ENCODE peak calls at places on chromosomes 16 and 17, in four cellular contexts. F is BE2C, Z is gastrocnemius medialis, U is astrocyte. H is an unnamed sample. For H3K36me3, the result is how much of the 10 kb centered on the place peaks cover.

GRCh38 chr16:77732241-77732946 is 10.1 kb downstream of the NUDT7 start:
- DNase-seq in F (no peak), Z (no peak), U (peak), H (no peak)

GRCh38 chr17:38602453-38602852 is 3.3 kb downstream of the SRCIN1 start:
- DNase-seq in F (no peak), Z (no peak), U (no peak), H (no peak)

GRCh38 chr16:82735176-82735575 is 108.4 kb downstream of the CDH13 start:
- DNase-seq in F (no peak), Z (peak), U (no peak), H (no peak)

GRCh38 chr17:72150632-72151460 is 30.0 kb downstream of the SOX9 start:
- DNase-seq in F (no peak), Z (no peak), U (peak), H (no peak)

GRCh38 chr16:67431077-67431804 is at the start of gene HSD11B2:
- DNase-seq in F (peak), Z (no peak), U (peak), H (no peak)

GRCh38 chr16:10070591-10070990 is 111.6 kb downstream of the GRIN2A start:
- DNase-seq in F (no peak), Z (no peak), U (no peak), H (no peak)

GRCh38 chr17:12729086-12729485 is 60.2 kb upstream of the ARHGAP44 start:
- DNase-seq in F (no peak), Z (no peak), U (no peak), H (no peak)

GRCh38 chr16:67720236-67720635 is 1.1 kb upstream of the GFOD2 start:
- DNase-seq in F (no peak), Z (no peak), U (no peak), H (no peak)

GRCh38 chr16:70496513-70496912 is 26.8 kb downstream of the COG4 start:
- DNase-seq in F (no peak), Z (no peak), U (no peak), H (no peak)

GRCh38 chr17:73723317-73723716 is 79.1 kb upstream of the SDK2 start:
- DNase-seq in F (no peak), Z (no peak), U (no peak), H (no peak)

GRCh38 chr17:78805301-78805700 is 23.2 kb upstream of the CYTH1 start:
- DNase-seq in F (no peak), Z (no peak), U (no peak), H (no peak)

GRCh38 chr17:63693411-63694113 is 6.4 kb downstream of the LIMD2 start:
- DNase-seq in F (no peak), Z (no peak), U (no peak), H (no peak)

GRCh38 chr17:76848670-76849069 is 19.5 kb upstream of the MGAT5B start:
- DNase-seq in F (no peak), Z (no peak), U (no peak), H (no peak)

GRCh38 chr17:64741038-64741641 is 79.0 kb upstream of the SMURF2 start:
- DNase-seq in F (no peak), Z (no peak), U (peak), H (no peak)

GRCh38 chr16:30941600-30942420 is 7.1 kb upstream of the ORAI3 start:
- DNase-seq in F (peak), Z (peak), U (no peak), H (no peak)

GRCh38 chr17:81371910-81372760 is 23.1 kb upstream of the BAHCC1 start:
- DNase-seq in F (peak), Z (no peak), U (peak), H (no peak)

GRCh38 chr16:20774703-20775362 is 11.0 kb downstream of the ACSM3 start:
- DNase-seq in F (peak), Z (no peak), U (peak), H (no peak)

GRCh38 chr16:66427451-66427860 is 361 bp downstream of the BEAN1 start:
- DNase-seq in F (no peak), Z (no peak), U (no peak), H (no peak)

GRCh38 chr17:41678411-41678906 is 10.2 kb upstream of the EIF1 start:
- DNase-seq in F (no peak), Z (no peak), U (no peak), H (no peak)

GRCh38 chr16:25691519-25692091 is at the start of gene HS3ST4:
- DNase-seq in F (no peak), Z (no peak), U (no peak), H (no peak)

GRCh38 chr17:51510940-51511339 is 250.6 kb downstream of the UTP18 start:
- DNase-seq in F (no peak), Z (no peak), U (no peak), H (no peak)

GRCh38 chr17:29589524-29590260 is at the start of gene GIT1:
- DNase-seq in F (peak), Z (peak), U (peak), H (no peak)

GRCh38 chr17:1050246-1050995 is 53.5 kb downstream of the TIMM22 start:
- DNase-seq in F (no peak), Z (no peak), U (no peak), H (no peak)

GRCh38 chr17:43467981-43468541 is 15.7 kb upstream of the DHX8 start:
- DNase-seq in F (no peak), Z (no peak), U (peak), H (peak)

GRCh38 chr16:67006930-67007658 is 18.7 kb downstream of the CES4A start:
- DNase-seq in F (no peak), Z (no peak), U (no peak), H (no peak)

GRCh38 chr16:11254913-11255736 is 879 bp downstream of the SOCS1 start:
- DNase-seq in F (peak), Z (no peak), U (peak), H (peak)

GRCh38 chr17:51355314-51356083 is 95.2 kb downstream of the UTP18 start:
- DNase-seq in F (peak), Z (no peak), U (no peak), H (no peak)

GRCh38 chr16:14339694-14340093 is 268.6 kb downstream of the MRTFB start:
- DNase-seq in F (no peak), Z (no peak), U (no peak), H (no peak)

GRCh38 chr17:38658741-38659345 is 15.9 kb downstream of the EPOP start:
- DNase-seq in F (no peak), Z (no peak), U (no peak), H (no peak)

GRCh38 chr16:23362460-23363317 is 60.6 kb downstream of the SCNN1B start:
- DNase-seq in F (no peak), Z (peak), U (no peak), H (no peak)

GRCh38 chr17:22273308-22273707 is 581.0 kb downstream of the KCNJ18 start:
- DNase-seq in F (no peak), Z (no peak), U (no peak), H (no peak)

GRCh38 chr17:39919087-39919683 is 750 bp upstream of the GSDMB start:
- DNase-seq in F (no peak), Z (no peak), U (no peak), H (no peak)

GRCh38 chr16:85307552-85308364 is 195.5 kb upstream of the CIBAR2 start:
- DNase-seq in F (no peak), Z (no peak), U (no peak), H (no peak)

GRCh38 chr16:85308585-85309540 is 196.6 kb upstream of the CIBAR2 start:
- DNase-seq in F (no peak), Z (no peak), U (no peak), H (no peak)

GRCh38 chr16:85310868-85311585 is 198.8 kb upstream of the CIBAR2 start:
- DNase-seq in F (no peak), Z (no peak), U (no peak), H (no peak)

GRCh38 chr16:85311741-85312140 is 199.5 kb upstream of the CIBAR2 start:
- DNase-seq in F (no peak), Z (no peak), U (no peak), H (no peak)

GRCh38 chr16:85309656-85310587 is 197.7 kb upstream of the CIBAR2 start:
- DNase-seq in F (no peak), Z (peak), U (no peak), H (no peak)
- TF ChIP-seq CTCF in F (no peak), Z (no peak), U (no peak), H (no peak)

GRCh38 chr16:4437366-4437765 is 11.7 kb downstream of the DNAJA3 start:
- DNase-seq in F (no peak), Z (no peak), U (no peak), H (no peak)
- H3K36me3 ChIP-seq in F (half or more), Z (half or more), U (half or more), H (under half)

GRCh38 chr17:80112471-80113032 is 11.2 kb downstream of the GAA start:
- DNase-seq in F (no peak), Z (no peak), U (no peak), H (no peak)
- H3K4me3 ChIP-seq in F (no peak), Z (no peak), U (no peak), H (no peak)

DNA sequence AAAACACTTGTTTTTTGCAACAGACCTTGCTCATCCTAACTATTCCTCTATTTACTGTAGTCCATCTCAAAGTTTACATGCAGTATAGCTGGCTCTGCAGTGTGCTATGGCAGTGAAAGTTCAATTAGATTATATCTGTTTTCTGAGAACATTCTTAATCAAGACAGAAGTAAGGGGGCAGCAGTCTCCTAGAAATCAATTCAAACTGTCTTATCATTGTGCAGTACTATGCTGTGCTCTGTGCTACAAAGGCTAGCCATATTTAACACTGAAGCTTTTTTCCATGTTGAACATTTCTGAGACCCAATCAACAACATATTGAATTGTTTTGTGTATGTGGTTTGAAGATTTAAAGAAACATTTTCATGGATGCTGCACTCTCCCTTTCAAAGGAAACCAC is 11.4 kb downstream of the NETO2 start:
- DNase-seq in F (no peak), Z (no peak), U (no peak), H (no peak)
- TF ChIP-seq CTCF in F (no peak), Z (no peak), U (no peak), H (no peak)

GRCh38 chr16:3728424-3729160 is 11.3 kb upstream of the TRAP1 start:
- DNase-seq in F (no peak), Z (no peak), U (no peak), H (no peak)

GRCh38 chr16:3732171-3732570 is 14.8 kb upstream of the TRAP1 start:
- DNase-seq in F (no peak), Z (no peak), U (no peak), H (no peak)

GRCh38 chr16:3731126-3731935 is 14.0 kb upstream of the TRAP1 start:
- DNase-seq in F (no peak), Z (no peak), U (no peak), H (no peak)

GRCh38 chr16:3729161-3730112 is 12.1 kb upstream of the TRAP1 start:
- DNase-seq in F (no peak), Z (no peak), U (no peak), H (no peak)

GRCh38 chr16:3730161-3731125 is 13.1 kb upstream of the TRAP1 start:
- DNase-seq in F (no peak), Z (no peak), U (no peak), H (no peak)
- H3K36me3 ChIP-seq in F (half or more), Z (half or more), U (under half), H (under half)

GRCh38 chr16:49282690-49283375 is 1.2 kb upstream of the CBLN1 start:
- DNase-seq in F (peak), Z (no peak), U (no peak), H (no peak)
- H3K4me3 ChIP-seq in F (peak), Z (peak), U (no peak), H (no peak)

GRCh38 chr16:81728435-81728834 is 50.7 kb upstream of the PLCG2 start:
- DNase-seq in F (no peak), Z (no peak), U (no peak), H (no peak)

GRCh38 chr16:81730090-81731051 is 48.7 kb upstream of the PLCG2 start:
- DNase-seq in F (peak), Z (peak), U (peak), H (peak)

GRCh38 chr16:81732699-81733098 is 46.4 kb upstream of the PLCG2 start:
- DNase-seq in F (no peak), Z (no peak), U (no peak), H (no peak)

GRCh38 chr16:81731636-81732035 is 47.5 kb upstream of the PLCG2 start:
- DNase-seq in F (no peak), Z (no peak), U (no peak), H (no peak)

GRCh38 chr16:81729451-81729850 is 49.6 kb upstream of the PLCG2 start:
- DNase-seq in F (peak), Z (no peak), U (no peak), H (no peak)
- TF ChIP-seq CTCF in F (peak), Z (no peak), U (no peak), H (no peak)

GRCh38 chr17:80322864-80323263 is 62.2 kb downstream of the RNF213 start:
- DNase-seq in F (no peak), Z (no peak), U (no peak), H (no peak)
- H3K36me3 ChIP-seq in F (under half), Z (half or more), U (under half), H (under half)

DNA sequence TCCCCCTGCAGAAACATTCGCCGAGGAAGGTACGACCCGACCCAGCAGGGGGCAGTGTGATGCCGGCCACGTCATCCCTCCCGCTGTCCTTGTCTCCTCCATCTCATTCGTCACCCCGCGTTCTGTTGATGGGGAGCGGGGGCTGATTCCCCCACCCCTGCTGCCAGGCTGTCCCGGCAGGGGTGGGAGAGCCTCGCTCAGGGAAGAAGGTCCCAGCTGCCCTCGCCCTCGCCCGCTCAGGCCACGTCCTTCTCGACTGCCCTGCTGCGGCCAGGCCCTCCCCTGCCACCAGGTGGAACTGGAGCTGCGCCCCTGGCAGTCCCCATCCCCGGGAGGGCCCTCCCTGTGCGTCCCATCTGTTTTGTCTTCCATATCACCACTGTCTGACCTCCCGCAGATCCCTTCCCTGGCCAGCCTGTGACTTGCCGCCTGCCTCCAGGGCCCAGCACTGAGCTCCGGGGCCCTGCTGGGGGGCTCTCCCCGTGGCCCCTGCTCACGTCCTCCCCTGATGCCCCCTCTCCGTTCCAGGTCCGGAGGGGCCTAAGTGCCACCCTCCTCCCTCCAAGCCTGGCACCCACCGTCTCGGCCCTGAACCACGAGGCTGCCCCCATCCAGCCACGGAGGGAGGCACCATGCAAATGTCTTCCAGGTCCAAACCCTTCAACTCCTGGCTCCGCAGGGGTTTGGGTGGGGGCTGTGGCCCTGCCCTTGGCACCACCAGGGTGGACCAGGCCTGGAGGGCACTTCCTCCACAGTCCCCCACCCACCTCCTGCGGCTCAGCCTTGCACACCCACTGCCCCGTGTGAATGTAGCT is 20.6 kb downstream of the ADAM11 start:
- DNase-seq in F (peak), Z (peak), U (peak), H (no peak)
- H3K4me3 ChIP-seq in F (peak), Z (peak), U (peak), H (peak)

GRCh38 chr17:71118039-71118438 is 948.7 kb downstream of the KCNJ2 start:
- DNase-seq in F (peak), Z (no peak), U (no peak), H (peak)
- TF ChIP-seq CTCF in F (peak), Z (no peak), U (peak), H (peak)

H was measured in kidney epithelial cell.